ENCODE peak calls at places on chromosome 2, in eight cellular contexts. Y is H4, T is HS-5, V is ureter, M is GM13976, J is body of pancreas, R is neuronal stem cell, L is psoas muscle. G is an unnamed sample.

GRCh38 chr2:237336131-237336530 is 77.8 kb downstream of the COL6A3 start:
- DNase-seq in Y (no peak), V (no peak), R (no peak), T (no peak), J (no peak), M (no peak), L (no peak), G (no peak)

GRCh38 chr2:219514196-219514761 is at the start of gene ASIC4:
- DNase-seq in M (no peak), R (no peak), V (no peak), L (no peak), T (no peak), Y (no peak), J (no peak), G (no peak)

GRCh38 chr2:30424231-30424630 is 22.8 kb upstream of the LCLAT1 start:
- DNase-seq in T (no peak), R (no peak), Y (no peak), V (no peak), L (no peak), J (no peak), M (no peak), G (peak)

GRCh38 chr2:112615051-112615450 is 30.6 kb downstream of the CHCHD5 start:
- DNase-seq in L (no peak), Y (no peak), V (no peak), T (no peak), J (no peak), M (no peak), R (no peak), G (no peak)

GRCh38 chr2:36376319-36376765 is 20.8 kb downstream of the CRIM1 start:
- DNase-seq in V (peak), T (no peak), R (no peak), L (peak), J (peak), M (no peak), Y (peak), G (no peak)

GRCh38 chr2:238106698-238107524 is 6.8 kb downstream of the ESPNL start:
- DNase-seq in V (no peak), J (no peak), T (no peak), R (no peak), M (no peak), Y (no peak), L (peak), G (no peak)

GRCh38 chr2:224311226-224311625 is 90.7 kb downstream of the FAM124B start:
- DNase-seq in R (no peak), T (no peak), L (no peak), J (no peak), V (no peak), M (no peak), Y (peak), G (no peak)

GRCh38 chr2:215900203-215900611 is 113.1 kb downstream of the MREG start:
- DNase-seq in L (peak), J (peak), V (no peak), R (no peak), Y (peak), T (peak), M (no peak), G (no peak)

GRCh38 chr2:135822855-135823254 is 14.1 kb downstream of the LCT start:
- DNase-seq in T (no peak), V (no peak), Y (no peak), R (no peak), L (no peak), J (no peak), M (no peak), G (no peak)

GRCh38 chr2:217279571-217279970 is 419.7 kb upstream of the TNP1 start:
- DNase-seq in M (no peak), J (no peak), L (no peak), T (peak), V (no peak), Y (peak), R (no peak), G (peak)

GRCh38 chr2:43075054-43075593 is 151.3 kb downstream of the ZFP36L2 start:
- DNase-seq in R (no peak), V (peak), J (peak), M (no peak), Y (peak), T (peak), L (peak), G (peak)

GRCh38 chr2:9178905-9179571 is 27.6 kb upstream of the ASAP2 start:
- DNase-seq in V (peak), L (peak), T (peak), M (no peak), Y (peak), R (no peak), J (peak), G (peak)

GRCh38 chr2:27356056-27356381 is 545 bp downstream of the GTF3C2 start:
- DNase-seq in T (no peak), V (peak), Y (no peak), J (peak), L (peak), M (peak), R (no peak), G (no peak)

GRCh38 chr2:160034396-160034795 is 28.0 kb downstream of the PLA2R1 start:
- DNase-seq in R (no peak), V (no peak), J (no peak), Y (no peak), M (no peak), T (no peak), L (no peak), G (no peak)

GRCh38 chr2:217437289-217437688 is 565.5 kb downstream of the TNS1 start:
- DNase-seq in R (no peak), T (no peak), Y (no peak), V (no peak), L (peak), J (no peak), M (no peak), G (no peak)

GRCh38 chr2:40103163-40103562 is 324.1 kb upstream of the THUMPD2 start:
- DNase-seq in V (no peak), Y (peak), T (peak), M (no peak), L (no peak), R (no peak), J (no peak), G (no peak)

GRCh38 chr2:221293949-221294736 is 278.0 kb downstream of the EPHA4 start:
- DNase-seq in R (peak), J (no peak), Y (no peak), M (no peak), V (no peak), L (no peak), T (no peak), G (no peak)

GRCh38 chr2:39875182-39875913 is 96.3 kb upstream of the THUMPD2 start:
- DNase-seq in R (no peak), M (no peak), L (peak), V (no peak), Y (peak), J (peak), T (peak), G (no peak)

GRCh38 chr2:20992201-20992711 is 51.6 kb downstream of the APOB start:
- DNase-seq in L (no peak), V (peak), Y (no peak), M (no peak), R (no peak), T (peak), J (no peak), G (peak)

GRCh38 chr2:31263636-31264190 is 29.8 kb downstream of the EHD3 start:
- DNase-seq in Y (no peak), M (no peak), T (no peak), V (no peak), J (no peak), R (no peak), L (no peak), G (no peak)

GRCh38 chr2:32743480-32744236 is 115.8 kb downstream of the TTC27 start:
- DNase-seq in L (no peak), R (no peak), V (no peak), M (peak), T (no peak), Y (no peak), J (no peak), G (no peak)

GRCh38 chr2:183495079-183495478 is 370.8 kb downstream of the NUP35 start:
- DNase-seq in Y (no peak), V (no peak), M (no peak), R (no peak), L (no peak), T (no peak), J (no peak), G (no peak)

GRCh38 chr2:150911766-150912280 is 349.8 kb downstream of the RBM43 start:
- DNase-seq in T (peak), J (peak), R (no peak), Y (peak), V (peak), M (no peak), L (peak), G (no peak)

GRCh38 chr2:150280255-150280654 is 207.2 kb downstream of the RND3 start:
- DNase-seq in R (no peak), J (peak), V (no peak), L (no peak), M (no peak), T (peak), Y (no peak), G (no peak)

GRCh38 chr2:26608557-26608956 is 32.6 kb downstream of the CIB4 start:
- DNase-seq in Y (no peak), L (no peak), V (peak), R (no peak), J (no peak), M (no peak), T (no peak), G (no peak)

GRCh38 chr2:8803658-8804379 is 33.6 kb downstream of the KIDINS220 start:
- DNase-seq in T (peak), V (peak), J (peak), L (peak), R (no peak), Y (peak), M (peak), G (peak)

GRCh38 chr2:190093793-190094192 is 31.3 kb upstream of the MSTN start:
- DNase-seq in V (no peak), Y (peak), M (no peak), J (peak), T (no peak), L (peak), R (no peak), G (no peak)

GRCh38 chr2:45494275-45494977 is 116.6 kb downstream of the SRBD1 start:
- DNase-seq in J (peak), Y (peak), M (peak), T (peak), V (no peak), R (peak), L (no peak), G (peak)

GRCh38 chr2:23425886-23426283 is 40.9 kb downstream of the KLHL29 start:
- DNase-seq in Y (no peak), M (no peak), J (no peak), T (no peak), V (peak), L (no peak), R (no peak), G (no peak)

GRCh38 chr2:121362776-121363175 is 77.8 kb upstream of the TFCP2L1 start:
- DNase-seq in J (no peak), V (no peak), T (no peak), Y (no peak), L (no peak), M (no peak), R (no peak), G (no peak)

GRCh38 chr2:198304859-198305258 is 500.5 kb downstream of the PLCL1 start:
- DNase-seq in Y (no peak), M (no peak), J (no peak), V (no peak), R (no peak), T (no peak), L (no peak), G (no peak)

GRCh38 chr2:45833301-45833967 is 182.0 kb downstream of the PRKCE start:
- DNase-seq in Y (no peak), J (no peak), L (no peak), T (no peak), V (no peak), M (no peak), R (no peak), G (no peak)

GRCh38 chr2:240786355-240786841 is 33.6 kb downstream of the KIF1A start:
- DNase-seq in V (no peak), L (peak), Y (no peak), M (no peak), R (no peak), J (no peak), T (no peak), G (no peak)

GRCh38 chr2:70124983-70125480 is 37.8 kb downstream of the PCBP1 start:
- DNase-seq in R (no peak), L (peak), T (no peak), V (peak), M (peak), Y (no peak), J (peak), G (no peak)

GRCh38 chr2:236159778-236160170 is 8.4 kb downstream of the GBX2 start:
- DNase-seq in R (peak), M (peak), Y (no peak), J (no peak), V (no peak), T (no peak), L (no peak), G (no peak)

GRCh38 chr2:95526360-95527341 is 42.1 kb upstream of the TRIM43B start:
- DNase-seq in T (peak), M (peak), R (no peak), J (peak), V (peak), Y (peak), L (peak), G (no peak)

GRCh38 chr2:108935231-108935863 is 53.7 kb downstream of the EDAR start:
- DNase-seq in Y (no peak), R (peak), L (no peak), J (no peak), V (no peak), T (no peak), M (no peak), G (no peak)

GRCh38 chr2:20490300-20491181 is 43.7 kb downstream of the RHOB start:
- DNase-seq in M (no peak), J (peak), T (no peak), L (peak), V (peak), Y (no peak), R (no peak), G (no peak)

GRCh38 chr2:55231546-55232083 is 478 bp downstream of the CLHC1 start:
- DNase-seq in M (peak), Y (no peak), V (no peak), J (no peak), R (no peak), T (no peak), L (no peak), G (no peak)

GRCh38 chr2:96436961-96437360 is 68.2 kb downstream of the NEURL3 start:
- DNase-seq in Y (no peak), J (no peak), V (no peak), T (no peak), L (no peak), R (no peak), M (no peak), G (no peak)